ENCODE peak calls at places on chromosomes 7 and 10, in nine cellular contexts. One of them, this sample, is unnamed.
A peak's percentile ranks its signal among the peaks of the same experiment; 100 is the strongest.

GRCh38 chr10:115065731-115066130 is 27.4 kb upstream of the ATRNL1 start:
- DNase-seq in BJ: no peak
- DNase-seq in GM23248: no peak
- DNase-seq in HCT116: no peak
- DNase-seq in kidney: no peak
- DNase-seq in lower leg skin: no peak
- DNase-seq in esophagus squamous epithelium: no peak
- DNase-seq in Peyer's patch: no peak
- DNase-seq in activated CD8-positive, alpha-beta memory T cell treated with anti-CD3 and anti-CD28 coated beads, Interleukin-2, amount 50 U/mL, for 48 hours: no peak
- DNase-seq in this sample: no peak

GRCh38 chr10:14381475-14381874 is 50.8 kb upstream of the FRMD4A start:
- DNase-seq in activated CD8-positive, alpha-beta memory T cell treated with anti-CD3 and anti-CD28 coated beads, Interleukin-2, amount 50 U/mL, for 48 hours: no peak
- DNase-seq in Peyer's patch: no peak
- DNase-seq in kidney: no peak
- DNase-seq in esophagus squamous epithelium: no peak
- DNase-seq in HCT116: no peak
- DNase-seq in BJ: no peak
- DNase-seq in GM23248: no peak
- DNase-seq in lower leg skin: no peak
- DNase-seq in this sample: no peak

GRCh38 chr10:126500866-126501265 is 112.6 kb upstream of the ADAM12 start:
- DNase-seq in HCT116: no peak
- DNase-seq in esophagus squamous epithelium: no peak
- DNase-seq in GM23248: peak; percentile 61
- DNase-seq in BJ: peak; percentile 45
- DNase-seq in kidney: no peak
- DNase-seq in activated CD8-positive, alpha-beta memory T cell treated with anti-CD3 and anti-CD28 coated beads, Interleukin-2, amount 50 U/mL, for 48 hours: no peak
- DNase-seq in lower leg skin: no peak
- DNase-seq in Peyer's patch: no peak
- DNase-seq in this sample: no peak

GRCh38 chr7:86848226-86848625 is 204.5 kb downstream of the GRM3 start:
- DNase-seq in esophagus squamous epithelium: no peak
- DNase-seq in Peyer's patch: no peak
- DNase-seq in lower leg skin: no peak
- DNase-seq in BJ: no peak
- DNase-seq in activated CD8-positive, alpha-beta memory T cell treated with anti-CD3 and anti-CD28 coated beads, Interleukin-2, amount 50 U/mL, for 48 hours: no peak
- DNase-seq in HCT116: no peak
- DNase-seq in GM23248: no peak
- DNase-seq in kidney: no peak
- DNase-seq in this sample: no peak

GRCh38 chr7:138951953-138952352 is 29.2 kb downstream of the KIAA1549 start:
- DNase-seq in lower leg skin: no peak
- DNase-seq in activated CD8-positive, alpha-beta memory T cell treated with anti-CD3 and anti-CD28 coated beads, Interleukin-2, amount 50 U/mL, for 48 hours: no peak
- DNase-seq in BJ: no peak
- DNase-seq in Peyer's patch: no peak
- DNase-seq in kidney: no peak
- DNase-seq in esophagus squamous epithelium: no peak
- DNase-seq in GM23248: no peak
- DNase-seq in HCT116: no peak
- DNase-seq in this sample: no peak

GRCh38 chr10:119301397-119301796 is 94.0 kb downstream of the GRK5 start:
- DNase-seq in GM23248: no peak
- DNase-seq in activated CD8-positive, alpha-beta memory T cell treated with anti-CD3 and anti-CD28 coated beads, Interleukin-2, amount 50 U/mL, for 48 hours: peak; percentile 76
- DNase-seq in BJ: no peak
- DNase-seq in kidney: no peak
- DNase-seq in HCT116: no peak
- DNase-seq in esophagus squamous epithelium: no peak
- DNase-seq in lower leg skin: no peak
- DNase-seq in Peyer's patch: peak; percentile 46
- DNase-seq in this sample: no peak

GRCh38 chr10:24762161-24762924 is 38.7 kb upstream of the ARHGAP21 start:
- DNase-seq in GM23248: peak; percentile 17
- DNase-seq in kidney: no peak
- DNase-seq in activated CD8-positive, alpha-beta memory T cell treated with anti-CD3 and anti-CD28 coated beads, Interleukin-2, amount 50 U/mL, for 48 hours: no peak
- DNase-seq in esophagus squamous epithelium: no peak
- DNase-seq in lower leg skin: no peak
- DNase-seq in BJ: no peak
- DNase-seq in Peyer's patch: no peak
- DNase-seq in HCT116: no peak
- DNase-seq in this sample: no peak

GRCh38 chr10:21166557-21167287 is 269.6 kb upstream of the NEBL start:
- DNase-seq in BJ: no peak
- DNase-seq in HCT116: no peak
- DNase-seq in activated CD8-positive, alpha-beta memory T cell treated with anti-CD3 and anti-CD28 coated beads, Interleukin-2, amount 50 U/mL, for 48 hours: no peak
- DNase-seq in kidney: no peak
- DNase-seq in Peyer's patch: no peak
- DNase-seq in esophagus squamous epithelium: no peak
- DNase-seq in lower leg skin: no peak
- DNase-seq in GM23248: no peak
- DNase-seq in this sample: no peak

This sample was measured in A549.